ENCODE peak calls at places on chromosomes 13 and 19, in five cellular contexts. One of them, this sample, is unnamed. For H3K9me3, the result is how much of the 10 kb centered on the place peaks cover.

GRCh38 chr13:87777395-87777794 is 106.2 kb downstream of the SLITRK5 start:
- DNase-seq in Peyer's patch: no peak
- DNase-seq in heart right ventricle: no peak
- DNase-seq in lung: no peak
- DNase-seq in cardiac muscle cell: no peak
- DNase-seq in this sample: no peak

GRCh38 chr13:30619731-30620130 is 2.0 kb downstream of the USPL1 start:
- DNase-seq in heart right ventricle: no peak
- DNase-seq in Peyer's patch: no peak
- DNase-seq in lung: no peak
- DNase-seq in cardiac muscle cell: peak
- DNase-seq in this sample: no peak

GRCh38 chr13:44899967-44900366 is 89.3 kb downstream of the NUFIP1 start:
- DNase-seq in heart right ventricle: no peak
- DNase-seq in Peyer's patch: no peak
- DNase-seq in lung: no peak
- DNase-seq in cardiac muscle cell: peak
- DNase-seq in this sample: no peak

GRCh38 chr13:101267656-101268055 is 148.7 kb downstream of the NALCN start:
- DNase-seq in cardiac muscle cell: no peak
- DNase-seq in heart right ventricle: no peak
- DNase-seq in lung: no peak
- DNase-seq in Peyer's patch: no peak
- DNase-seq in this sample: no peak

GRCh38 chr19:49657493-49658138 is 8.0 kb downstream of the IRF3 start:
- DNase-seq in cardiac muscle cell: no peak
- DNase-seq in heart right ventricle: no peak
- DNase-seq in lung: no peak
- DNase-seq in Peyer's patch: no peak
- DNase-seq in this sample: no peak

GRCh38 chr13:26007774-26008173 is 44.0 kb downstream of the SHISA2 start:
- DNase-seq in lung: no peak
- DNase-seq in heart right ventricle: no peak
- DNase-seq in cardiac muscle cell: no peak
- DNase-seq in Peyer's patch: no peak
- DNase-seq in this sample: no peak

GRCh38 chr19:13788991-13789390 is 6.3 kb upstream of the ZSWIM4 start:
- DNase-seq in heart right ventricle: no peak
- DNase-seq in cardiac muscle cell: peak
- DNase-seq in lung: no peak
- DNase-seq in Peyer's patch: peak
- DNase-seq in this sample: no peak

GRCh38 chr13:40662866-40663265 is 3.6 kb downstream of the FOXO1 start:
- DNase-seq in Peyer's patch: no peak
- DNase-seq in cardiac muscle cell: no peak
- DNase-seq in heart right ventricle: no peak
- DNase-seq in lung: no peak
- DNase-seq in this sample: no peak

GRCh38 chr13:24133396-24133795 is 27.1 kb upstream of the SPATA13 start:
- DNase-seq in heart right ventricle: no peak
- DNase-seq in cardiac muscle cell: no peak
- DNase-seq in Peyer's patch: no peak
- DNase-seq in lung: no peak
- DNase-seq in this sample: no peak

GRCh38 chr13:91270031-91270430 is 77.5 kb upstream of the MIR17HG start:
- DNase-seq in cardiac muscle cell: peak
- DNase-seq in Peyer's patch: no peak
- DNase-seq in heart right ventricle: no peak
- DNase-seq in lung: no peak
- DNase-seq in this sample: no peak

GRCh38 chr19:17944301-17944700 is 11.5 kb downstream of the CCDC124 start:
- DNase-seq in lung: no peak
- DNase-seq in heart right ventricle: no peak
- DNase-seq in cardiac muscle cell: peak
- DNase-seq in Peyer's patch: no peak
- DNase-seq in this sample: no peak

GRCh38 chr19:13931582-13932378 is 6.4 kb downstream of the PODNL1 start:
- DNase-seq in Peyer's patch: no peak
- DNase-seq in cardiac muscle cell: no peak
- DNase-seq in heart right ventricle: no peak
- DNase-seq in lung: no peak
- DNase-seq in this sample: no peak

GRCh38 chr19:19053508-19054314 is 10.1 kb upstream of the SLC25A42 start:
- DNase-seq in Peyer's patch: peak
- DNase-seq in cardiac muscle cell: peak
- DNase-seq in heart right ventricle: peak
- DNase-seq in lung: no peak
- DNase-seq in this sample: peak

GRCh38 chr19:682678-683320 is 6.6 kb downstream of the FSTL3 start:
- DNase-seq in Peyer's patch: no peak
- DNase-seq in heart right ventricle: no peak
- DNase-seq in cardiac muscle cell: no peak
- DNase-seq in lung: no peak
- DNase-seq in this sample: no peak

GRCh38 chr13:55652657-55653056 is 1488.1 kb upstream of the PRR20A start:
- DNase-seq in cardiac muscle cell: no peak
- DNase-seq in heart right ventricle: no peak
- DNase-seq in Peyer's patch: no peak
- DNase-seq in lung: no peak
- DNase-seq in this sample: no peak

GRCh38 chr19:3544742-3545668 is 6.0 kb downstream of the TEKTIP1 start:
- DNase-seq in Peyer's patch: peak
- DNase-seq in heart right ventricle: peak
- DNase-seq in lung: peak
- DNase-seq in cardiac muscle cell: peak
- DNase-seq in this sample: peak

GRCh38 chr13:25406377-25406776 is 34.6 kb downstream of the ATP8A2 start:
- DNase-seq in heart right ventricle: no peak
- DNase-seq in Peyer's patch: no peak
- DNase-seq in cardiac muscle cell: no peak
- DNase-seq in lung: no peak
- DNase-seq in this sample: peak

GRCh38 chr19:45063851-45064801 is 12.2 kb downstream of the ZNF296 start:
- DNase-seq in cardiac muscle cell: no peak
- DNase-seq in heart right ventricle: no peak
- DNase-seq in lung: no peak
- DNase-seq in Peyer's patch: no peak
- DNase-seq in this sample: no peak

GRCh38 chr13:80133631-80134083 is 207.3 kb downstream of the SPRY2 start:
- DNase-seq in heart right ventricle: no peak
- DNase-seq in cardiac muscle cell: no peak
- DNase-seq in Peyer's patch: no peak
- DNase-seq in lung: no peak
- DNase-seq in this sample: no peak

GRCh38 chr13:29411493-29411892 is 184.0 kb downstream of the SLC7A1 start:
- DNase-seq in cardiac muscle cell: peak
- DNase-seq in heart right ventricle: no peak
- DNase-seq in Peyer's patch: no peak
- DNase-seq in lung: no peak
- DNase-seq in this sample: no peak

GRCh38 chr13:66154981-66155380 is 1075.2 kb downstream of the PCDH9 start:
- DNase-seq in heart right ventricle: no peak
- DNase-seq in cardiac muscle cell: peak
- DNase-seq in Peyer's patch: no peak
- DNase-seq in lung: no peak
- DNase-seq in this sample: no peak

GRCh38 chr13:112972867-112973576 is 4.0 kb downstream of the MCF2L start:
- DNase-seq in Peyer's patch: no peak
- DNase-seq in lung: peak
- DNase-seq in cardiac muscle cell: no peak
- DNase-seq in heart right ventricle: no peak
- DNase-seq in this sample: no peak

GRCh38 chr19:17671906-17672305 is 16.2 kb downstream of the UNC13A start:
- DNase-seq in Peyer's patch: no peak
- DNase-seq in heart right ventricle: no peak
- DNase-seq in lung: no peak
- DNase-seq in cardiac muscle cell: peak
- DNase-seq in this sample: peak

GRCh38 chr13:34750078-34750703 is 191.9 kb upstream of the NBEA start:
- DNase-seq in cardiac muscle cell: peak
- DNase-seq in heart right ventricle: peak
- DNase-seq in lung: no peak
- DNase-seq in Peyer's patch: no peak
- DNase-seq in this sample: no peak

GRCh38 chr19:27718262-27718661 is 1494.7 kb downstream of the UQCRFS1 start:
- DNase-seq in heart right ventricle: no peak
- DNase-seq in lung: no peak
- DNase-seq in Peyer's patch: no peak
- DNase-seq in cardiac muscle cell: no peak
- DNase-seq in this sample: no peak
- H3K9me3 ChIP-seq in heart right ventricle: under half
- H3K9me3 ChIP-seq in lung: under half
- H3K9me3 ChIP-seq in Peyer's patch: under half
- H3K9me3 ChIP-seq in cardiac muscle cell: under half
- H3K9me3 ChIP-seq in this sample: under half

DNA sequence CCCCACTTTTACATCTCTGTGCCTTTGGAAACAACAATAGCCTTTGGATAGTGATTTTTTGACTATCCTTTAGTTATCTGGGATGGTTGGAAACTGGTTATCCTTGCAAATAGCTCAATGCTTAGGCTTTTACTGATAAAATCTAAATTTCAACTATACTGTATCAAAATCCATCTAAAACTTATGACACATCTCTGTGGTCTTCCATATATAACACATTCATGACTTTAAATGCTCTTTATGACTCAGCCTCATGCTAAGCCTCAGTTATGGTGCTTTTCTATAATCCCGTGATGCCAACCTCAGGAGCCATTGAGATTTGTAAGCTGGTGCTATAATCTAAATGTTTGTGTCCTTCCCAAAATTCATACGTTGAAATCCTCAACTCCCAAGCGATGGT is 27.2 kb downstream of the FAM216B start:
- DNase-seq in lung: no peak
- DNase-seq in Peyer's patch: no peak
- DNase-seq in cardiac muscle cell: no peak
- DNase-seq in heart right ventricle: no peak
- DNase-seq in this sample: no peak
- TF ChIP-seq CTCF in lung: no peak
- TF ChIP-seq CTCF in Peyer's patch: no peak
- TF ChIP-seq CTCF in cardiac muscle cell: no peak
- TF ChIP-seq CTCF in heart right ventricle: no peak
- TF ChIP-seq CTCF in this sample: no peak

GRCh38 chr19:12272386-12272785 is 22.3 kb downstream of the ZNF44 start:
- DNase-seq in heart right ventricle: no peak
- DNase-seq in Peyer's patch: no peak
- DNase-seq in lung: no peak
- DNase-seq in cardiac muscle cell: no peak
- DNase-seq in this sample: no peak
- H3K9me3 ChIP-seq in heart right ventricle: half or more
- H3K9me3 ChIP-seq in Peyer's patch: under half
- H3K9me3 ChIP-seq in lung: under half
- H3K9me3 ChIP-seq in cardiac muscle cell: under half
- H3K9me3 ChIP-seq in this sample: under half

GRCh38 chr13:69524459-69525155 is 583.0 kb upstream of the ATXN8OS start:
- DNase-seq in cardiac muscle cell: no peak
- DNase-seq in heart right ventricle: no peak
- DNase-seq in lung: no peak
- DNase-seq in Peyer's patch: no peak
- DNase-seq in this sample: no peak
- TF ChIP-seq CTCF in cardiac muscle cell: peak
- TF ChIP-seq CTCF in heart right ventricle: no peak
- TF ChIP-seq CTCF in lung: no peak
- TF ChIP-seq CTCF in Peyer's patch: peak
- TF ChIP-seq CTCF in this sample: no peak